ENCODE peak calls at places on chromosomes 12 and 14, in eight cellular contexts. One of them, this sample, is unnamed.

GRCh38 chr12:87529386-87529785 is 499.8 kb downstream of the C12orf50 start:
- DNase-seq in CD4-positive, alpha-beta memory T cell: no peak
- DNase-seq in Panc1: no peak
- DNase-seq in tibial artery: no peak
- DNase-seq in bronchial epithelial cell: no peak
- DNase-seq in breast epithelium: no peak
- DNase-seq in gastrocnemius medialis: no peak
- DNase-seq in H7: no peak
- DNase-seq in this sample: no peak

GRCh38 chr12:63151898-63152700 is 1.1 kb upstream of the AVPR1A start:
- DNase-seq in breast epithelium: no peak
- DNase-seq in Panc1: peak; percentile 20
- DNase-seq in CD4-positive, alpha-beta memory T cell: no peak
- DNase-seq in H7: peak; percentile 69
- DNase-seq in tibial artery: peak; percentile 27
- DNase-seq in bronchial epithelial cell: peak; percentile 44
- DNase-seq in gastrocnemius medialis: peak; percentile 1
- DNase-seq in this sample: no peak

GRCh38 chr12:22855456-22855855 is 230.5 kb downstream of the ETNK1 start:
- DNase-seq in Panc1: no peak
- DNase-seq in bronchial epithelial cell: no peak
- DNase-seq in H7: peak; percentile 6
- DNase-seq in CD4-positive, alpha-beta memory T cell: no peak
- DNase-seq in gastrocnemius medialis: no peak
- DNase-seq in tibial artery: no peak
- DNase-seq in breast epithelium: no peak
- DNase-seq in this sample: no peak

GRCh38 chr12:131905640-131906091 is 11.2 kb downstream of the ULK1 start:
- DNase-seq in H7: no peak
- DNase-seq in tibial artery: no peak
- DNase-seq in CD4-positive, alpha-beta memory T cell: no peak
- DNase-seq in breast epithelium: no peak
- DNase-seq in bronchial epithelial cell: no peak
- DNase-seq in gastrocnemius medialis: no peak
- DNase-seq in Panc1: no peak
- DNase-seq in this sample: no peak

GRCh38 chr12:117333331-117334000 is 28.0 kb downstream of the NOS1 start:
- DNase-seq in H7: no peak
- DNase-seq in Panc1: no peak
- DNase-seq in CD4-positive, alpha-beta memory T cell: no peak
- DNase-seq in tibial artery: no peak
- DNase-seq in bronchial epithelial cell: no peak
- DNase-seq in breast epithelium: no peak
- DNase-seq in gastrocnemius medialis: no peak
- DNase-seq in this sample: no peak

GRCh38 chr14:45048385-45048784 is 35.5 kb upstream of the PRPF39 start:
- DNase-seq in tibial artery: no peak
- DNase-seq in bronchial epithelial cell: no peak
- DNase-seq in gastrocnemius medialis: no peak
- DNase-seq in H7: no peak
- DNase-seq in Panc1: no peak
- DNase-seq in CD4-positive, alpha-beta memory T cell: no peak
- DNase-seq in breast epithelium: no peak
- DNase-seq in this sample: no peak

GRCh38 chr12:14768823-14769405 is 34.4 kb downstream of the WBP11 start:
- DNase-seq in CD4-positive, alpha-beta memory T cell: peak; percentile 20
- DNase-seq in gastrocnemius medialis: no peak
- DNase-seq in Panc1: no peak
- DNase-seq in breast epithelium: no peak
- DNase-seq in bronchial epithelial cell: peak; percentile 66
- DNase-seq in H7: peak; percentile 40
- DNase-seq in tibial artery: no peak
- DNase-seq in this sample: no peak

GRCh38 chr12:24791622-24792021 is 157.3 kb downstream of the BCAT1 start:
- DNase-seq in gastrocnemius medialis: no peak
- DNase-seq in H7: no peak
- DNase-seq in breast epithelium: no peak
- DNase-seq in CD4-positive, alpha-beta memory T cell: no peak
- DNase-seq in Panc1: no peak
- DNase-seq in bronchial epithelial cell: no peak
- DNase-seq in tibial artery: no peak
- DNase-seq in this sample: no peak

GRCh38 chr14:37230551-37231194 is 32.9 kb downstream of the MIPOL1 start:
- DNase-seq in tibial artery: no peak
- DNase-seq in Panc1: no peak
- DNase-seq in bronchial epithelial cell: peak; percentile 73
- DNase-seq in gastrocnemius medialis: no peak
- DNase-seq in CD4-positive, alpha-beta memory T cell: peak; percentile 18
- DNase-seq in breast epithelium: no peak
- DNase-seq in H7: peak; percentile 26
- DNase-seq in this sample: peak; percentile 10

DNA sequence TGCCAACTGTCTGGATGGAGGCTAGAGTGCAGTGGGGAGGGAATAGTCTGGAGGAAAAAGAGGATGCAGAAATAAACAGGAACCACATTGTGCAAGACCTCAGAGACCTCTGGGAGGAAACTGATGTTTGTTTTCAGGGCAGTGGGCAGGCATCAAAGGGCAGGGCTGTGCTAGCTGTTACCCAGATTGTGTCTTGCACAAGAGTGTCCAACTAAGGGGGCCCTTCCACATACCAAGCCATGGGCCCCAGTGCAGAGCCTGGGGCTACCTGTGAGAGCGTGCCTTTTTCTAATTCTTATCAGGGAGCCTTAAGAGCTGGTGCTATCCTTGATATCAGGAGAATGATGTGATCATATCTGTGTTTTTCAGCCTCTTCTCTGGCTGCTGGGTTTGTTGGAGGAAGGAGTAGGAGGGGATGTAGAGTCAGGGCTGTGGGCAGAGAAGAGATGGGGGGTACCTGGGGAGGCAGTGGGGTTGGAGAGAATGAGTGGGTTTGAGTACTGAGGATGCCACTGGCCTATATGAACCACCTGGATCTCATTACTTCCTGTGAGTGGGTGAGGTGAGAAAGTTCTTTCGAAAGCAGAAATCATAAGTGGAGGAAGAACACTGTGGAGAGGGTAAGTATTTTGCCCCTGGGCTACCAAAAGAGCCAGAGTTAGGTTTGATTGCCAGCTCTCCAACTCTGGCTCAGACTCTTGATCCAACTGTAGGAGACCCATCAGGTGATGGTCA is 259.2 kb upstream of the CRY1 start:
- DNase-seq in breast epithelium: no peak
- DNase-seq in gastrocnemius medialis: no peak
- DNase-seq in CD4-positive, alpha-beta memory T cell: no peak
- DNase-seq in bronchial epithelial cell: no peak
- DNase-seq in Panc1: no peak
- DNase-seq in H7: no peak
- DNase-seq in tibial artery: no peak
- DNase-seq in this sample: no peak
- H3K4me3 ChIP-seq in breast epithelium: no peak overlapping the region
- H3K4me3 ChIP-seq in gastrocnemius medialis: no peak overlapping the region
- H3K4me3 ChIP-seq in CD4-positive, alpha-beta memory T cell: no peak overlapping the region
- H3K4me3 ChIP-seq in bronchial epithelial cell: no peak overlapping the region
- H3K4me3 ChIP-seq in Panc1: no peak overlapping the region
- H3K4me3 ChIP-seq in H7: no peak overlapping the region
- H3K4me3 ChIP-seq in tibial artery: no peak overlapping the region
- H3K4me3 ChIP-seq in this sample: no peak overlapping the region

DNA sequence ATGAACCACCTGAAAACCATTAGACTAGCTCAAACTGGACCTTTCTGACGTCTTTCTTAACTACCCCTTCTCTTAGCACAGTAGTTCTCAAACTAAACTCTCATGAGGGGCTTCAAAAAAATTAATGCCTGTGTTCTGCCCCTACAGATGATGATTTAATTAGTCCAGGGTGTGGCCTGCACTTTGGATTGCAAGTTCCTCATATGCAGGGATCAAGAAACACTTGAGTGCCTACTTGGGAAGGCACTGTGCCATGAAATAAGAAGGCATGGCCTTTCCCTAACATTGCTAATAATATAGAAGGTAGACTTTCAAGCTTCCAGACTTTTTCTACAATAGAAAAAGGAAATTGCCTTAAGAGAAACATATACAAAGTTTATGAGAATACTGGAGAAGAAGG is 22.8 kb upstream of the KLHDC2 start:
- DNase-seq in CD4-positive, alpha-beta memory T cell: no peak
- DNase-seq in H7: no peak
- DNase-seq in tibial artery: no peak
- DNase-seq in Panc1: no peak
- DNase-seq in bronchial epithelial cell: no peak
- DNase-seq in gastrocnemius medialis: no peak
- DNase-seq in breast epithelium: no peak
- DNase-seq in this sample: no peak
- H3K36me3 ChIP-seq in CD4-positive, alpha-beta memory T cell: no peaks in the 10 kb centered on the region
- H3K36me3 ChIP-seq in H7: no peaks in the 10 kb centered on the region
- H3K36me3 ChIP-seq in tibial artery: peaks cover 51% of the 10 kb centered on the region
- H3K36me3 ChIP-seq in Panc1: no peaks in the 10 kb centered on the region
- H3K36me3 ChIP-seq in bronchial epithelial cell: no peaks in the 10 kb centered on the region
- H3K36me3 ChIP-seq in gastrocnemius medialis: no peaks in the 10 kb centered on the region
- H3K36me3 ChIP-seq in breast epithelium: no peaks in the 10 kb centered on the region
- H3K36me3 ChIP-seq in this sample: no peaks in the 10 kb centered on the region

DNA sequence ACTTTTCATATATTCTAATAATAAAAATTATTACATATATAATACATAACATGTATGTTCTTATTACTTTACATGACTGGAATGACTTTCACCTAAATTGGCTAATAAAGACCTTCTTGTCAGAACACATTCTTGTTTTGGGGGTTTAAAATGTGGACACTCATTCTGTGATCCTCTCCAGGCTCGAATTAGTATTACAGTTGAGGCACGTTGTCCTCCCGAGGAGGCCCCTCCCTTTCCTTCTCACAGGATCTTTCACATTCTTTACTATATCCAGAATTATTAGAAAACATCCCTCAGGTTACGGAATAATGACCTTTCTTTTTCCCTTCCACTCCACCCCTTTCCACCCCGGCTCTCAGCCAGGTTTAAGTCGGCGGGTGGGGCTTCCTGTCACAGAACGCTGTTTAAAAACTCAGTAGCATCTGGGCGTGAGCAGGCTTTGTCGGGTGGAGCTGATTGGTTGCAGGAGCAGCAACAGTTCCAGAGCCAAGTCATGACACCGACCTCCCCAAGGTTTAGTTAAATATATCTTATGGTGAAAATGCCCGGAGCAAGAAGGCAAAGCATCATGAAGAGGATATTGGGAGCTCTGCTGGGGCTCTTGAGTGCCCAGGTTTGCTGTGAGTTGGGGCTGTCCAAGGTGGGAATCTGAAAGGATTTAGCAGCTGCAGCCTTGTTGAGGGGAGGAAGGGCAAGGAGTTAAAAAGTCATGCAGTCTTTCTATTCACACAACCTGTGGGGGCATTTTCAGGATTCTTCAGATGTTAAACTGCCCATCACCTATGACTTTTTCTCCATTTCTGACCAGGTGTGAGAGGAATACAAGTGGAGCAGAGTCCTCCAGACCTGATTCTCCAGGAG is 396.7 kb upstream of the OR4E1 start:
- DNase-seq in breast epithelium: no peak
- DNase-seq in Panc1: no peak
- DNase-seq in bronchial epithelial cell: peak; percentile 12
- DNase-seq in CD4-positive, alpha-beta memory T cell: peak; percentile 52
- DNase-seq in tibial artery: no peak
- DNase-seq in H7: peak; percentile 38
- DNase-seq in gastrocnemius medialis: no peak
- DNase-seq in this sample: no peak
- H3K4me3 ChIP-seq in breast epithelium: no peak overlapping the region
- H3K4me3 ChIP-seq in Panc1: no peak overlapping the region
- H3K4me3 ChIP-seq in bronchial epithelial cell: no peak overlapping the region
- H3K4me3 ChIP-seq in CD4-positive, alpha-beta memory T cell: peak overlapping the region; percentile 69
- H3K4me3 ChIP-seq in tibial artery: no peak overlapping the region
- H3K4me3 ChIP-seq in H7: peak overlapping the region; percentile 4
- H3K4me3 ChIP-seq in gastrocnemius medialis: no peak overlapping the region
- H3K4me3 ChIP-seq in this sample: no peak overlapping the region

GRCh38 chr12:3022411-3022810 is 54.8 kb upstream of the TSPAN9 start:
- DNase-seq in CD4-positive, alpha-beta memory T cell: no peak
- DNase-seq in bronchial epithelial cell: no peak
- DNase-seq in tibial artery: no peak
- DNase-seq in Panc1: no peak
- DNase-seq in H7: no peak
- DNase-seq in breast epithelium: no peak
- DNase-seq in gastrocnemius medialis: no peak
- DNase-seq in this sample: no peak
- H3K36me3 ChIP-seq in CD4-positive, alpha-beta memory T cell: no peaks in the 10 kb centered on the region
- H3K36me3 ChIP-seq in bronchial epithelial cell: peaks cover 2% of the 10 kb centered on the region
- H3K36me3 ChIP-seq in tibial artery: peaks cover 27% of the 10 kb centered on the region
- H3K36me3 ChIP-seq in Panc1: no peaks in the 10 kb centered on the region
- H3K36me3 ChIP-seq in H7: peaks cover 29% of the 10 kb centered on the region
- H3K36me3 ChIP-seq in breast epithelium: no peaks in the 10 kb centered on the region
- H3K36me3 ChIP-seq in gastrocnemius medialis: no peaks in the 10 kb centered on the region
- H3K36me3 ChIP-seq in this sample: peaks cover 26% of the 10 kb centered on the region

GRCh38 chr14:23209651-23210423 is 26.4 kb upstream of the SLC7A8 start:
- DNase-seq in Panc1: no peak
- DNase-seq in tibial artery: no peak
- DNase-seq in breast epithelium: no peak
- DNase-seq in gastrocnemius medialis: no peak
- DNase-seq in H7: no peak
- DNase-seq in bronchial epithelial cell: peak; percentile 98
- DNase-seq in CD4-positive, alpha-beta memory T cell: no peak
- DNase-seq in this sample: no peak

GRCh38 chr14:23219075-23219474 is 18.7 kb upstream of the RNF212B start:
- DNase-seq in gastrocnemius medialis: no peak
- DNase-seq in H7: no peak
- DNase-seq in CD4-positive, alpha-beta memory T cell: no peak
- DNase-seq in breast epithelium: no peak
- DNase-seq in Panc1: no peak
- DNase-seq in tibial artery: no peak
- DNase-seq in bronchial epithelial cell: no peak
- DNase-seq in this sample: no peak

GRCh38 chr14:23217621-23218020 is 20.1 kb upstream of the RNF212B start:
- DNase-seq in gastrocnemius medialis: no peak
- DNase-seq in breast epithelium: no peak
- DNase-seq in H7: no peak
- DNase-seq in Panc1: no peak
- DNase-seq in tibial artery: no peak
- DNase-seq in CD4-positive, alpha-beta memory T cell: no peak
- DNase-seq in bronchial epithelial cell: peak; percentile 75
- DNase-seq in this sample: no peak

GRCh38 chr14:23217032-23217431 is 20.7 kb upstream of the RNF212B start:
- DNase-seq in bronchial epithelial cell: no peak
- DNase-seq in H7: no peak
- DNase-seq in CD4-positive, alpha-beta memory T cell: no peak
- DNase-seq in gastrocnemius medialis: no peak
- DNase-seq in Panc1: no peak
- DNase-seq in breast epithelium: no peak
- DNase-seq in tibial artery: no peak
- DNase-seq in this sample: no peak

DNA sequence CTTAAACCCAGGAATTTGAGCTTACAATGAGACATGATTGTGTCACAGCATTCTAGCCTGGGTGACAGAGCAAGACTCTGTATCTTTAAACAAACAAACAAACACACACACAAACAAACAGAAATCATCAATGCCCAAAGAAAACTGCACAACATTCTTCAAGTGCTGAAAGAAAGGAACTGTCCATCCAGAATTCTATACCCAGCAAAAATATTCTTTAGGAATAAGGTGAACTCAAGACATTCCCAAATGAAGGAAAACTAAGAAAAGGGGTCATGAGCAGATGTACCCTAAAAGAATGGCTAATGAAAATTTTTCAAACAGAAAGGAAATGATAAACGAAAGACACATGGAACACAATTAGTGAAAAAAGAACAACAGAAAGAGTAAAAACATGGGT is 22.3 kb upstream of the RNF212B start:
- DNase-seq in breast epithelium: no peak
- DNase-seq in tibial artery: no peak
- DNase-seq in H7: no peak
- DNase-seq in CD4-positive, alpha-beta memory T cell: no peak
- DNase-seq in Panc1: no peak
- DNase-seq in gastrocnemius medialis: no peak
- DNase-seq in bronchial epithelial cell: no peak
- DNase-seq in this sample: no peak
- H3K4me3 ChIP-seq in breast epithelium: no peak overlapping the region
- H3K4me3 ChIP-seq in tibial artery: no peak overlapping the region
- H3K4me3 ChIP-seq in H7: no peak overlapping the region
- H3K4me3 ChIP-seq in CD4-positive, alpha-beta memory T cell: no peak overlapping the region
- H3K4me3 ChIP-seq in Panc1: no peak overlapping the region
- H3K4me3 ChIP-seq in gastrocnemius medialis: no peak overlapping the region
- H3K4me3 ChIP-seq in bronchial epithelial cell: no peak overlapping the region
- H3K4me3 ChIP-seq in this sample: no peak overlapping the region

This sample was measured in BJ.